ENCODE peak calls at places on chromosomes 16 and 17, in eight cellular contexts. J is upper lobe of right lung, S is uterus, M is breast epithelium, X is ovary, W is IMR-90, V is left ventricle myocardium inferior, E is cardiac muscle cell. R is an unnamed sample.

GRCh38 chr16:10231563-10231962 is 49.3 kb upstream of the GRIN2A start:
- DNase-seq in J (no peak), V (no peak), E (no peak), W (no peak), X (no peak), S (no peak), M (no peak), R (no peak)

GRCh38 chr17:51627776-51628175 is 367.4 kb downstream of the UTP18 start:
- DNase-seq in S (no peak), V (no peak), E (no peak), M (no peak), J (no peak), X (no peak), W (no peak), R (no peak)

GRCh38 chr16:53931946-53932345 is 228.0 kb downstream of the FTO start:
- DNase-seq in X (no peak), W (no peak), V (no peak), M (no peak), S (no peak), E (no peak), J (no peak), R (no peak)

GRCh38 chr17:82289822-82290541 is 16.5 kb upstream of the CSNK1D start:
- DNase-seq in J (peak; percentile 55), X (no peak), S (no peak), W (no peak), E (no peak), V (no peak), M (no peak), R (no peak)

GRCh38 chr17:13865650-13866049 is 203.7 kb upstream of the COX10 start:
- DNase-seq in E (no peak), J (no peak), M (no peak), S (no peak), W (no peak), V (no peak), X (no peak), R (no peak)

GRCh38 chr17:75970011-75970523 is 8.9 kb downstream of the ACOX1 start:
- DNase-seq in S (no peak), E (peak; percentile 41), V (no peak), J (no peak), W (peak; percentile 15), M (no peak), X (no peak), R (no peak)

GRCh38 chr16:30526823-30527634 is 663 bp upstream of the ZNF768 start:
- DNase-seq in E (peak; percentile 99), J (peak; percentile 99), X (peak; percentile 99), V (peak; percentile 99), M (peak; percentile 98), W (peak; percentile 96), S (peak; percentile 98), R (peak; percentile 99)

GRCh38 chr16:24771132-24771778 is 41.8 kb downstream of the TNRC6A start:
- DNase-seq in V (no peak), W (peak; percentile 75), S (no peak), E (peak; percentile 30), M (no peak), X (no peak), J (no peak), R (no peak)

GRCh38 chr17:68377771-68378201 is 79.5 kb downstream of the WIPI1 start:
- DNase-seq in E (no peak), S (no peak), J (no peak), M (no peak), W (no peak), X (no peak), V (no peak), R (no peak)

GRCh38 chr17:21392257-21392656 is 16.1 kb downstream of the KCNJ12 start:
- DNase-seq in X (no peak), J (no peak), S (no peak), W (no peak), E (no peak), V (no peak), M (no peak), R (no peak)

GRCh38 chr17:75319818-75320691 is 30.8 kb upstream of the SLC25A19 start:
- DNase-seq in E (peak; percentile 68), W (peak; percentile 76), S (no peak), J (no peak), X (no peak), V (no peak), M (no peak), R (no peak)

GRCh38 chr17:76727745-76728456 is 1.3 kb downstream of the METTL23 start:
- DNase-seq in W (no peak), J (no peak), M (no peak), S (no peak), E (peak; percentile 34), V (no peak), X (no peak), R (no peak)

GRCh38 chr17:46952115-46952514 is 26.9 kb downstream of the RPRML start:
- DNase-seq in J (no peak), E (no peak), V (no peak), M (no peak), S (no peak), X (no peak), W (no peak), R (no peak)

GRCh38 chr16:57187508-57187854 is 1.4 kb downstream of the RSPRY1 start:
- DNase-seq in J (no peak), X (no peak), M (no peak), E (peak; percentile 22), S (no peak), W (no peak), V (no peak), R (no peak)

GRCh38 chr17:73267648-73268537 is 6.2 kb upstream of the CPSF4L start:
- DNase-seq in J (no peak), V (no peak), E (no peak), W (no peak), X (no peak), S (no peak), M (no peak), R (no peak)

GRCh38 chr17:48259710-48260291 is 152.2 kb downstream of the SNX11 start:
- DNase-seq in X (no peak), V (no peak), S (no peak), J (no peak), W (peak; percentile 45), E (peak; percentile 54), M (no peak), R (no peak)
- TF ChIP-seq CTCF in X (no peak), V (peak; percentile 65), S (peak; percentile 22), J (peak; percentile 42), W (peak; percentile 41), E (peak; percentile 63), M (peak; percentile 15), R (peak; percentile 65)

GRCh38 chr17:351875-352420 is 659 bp downstream of the RPH3AL start:
- DNase-seq in V (no peak), E (no peak), W (no peak), X (no peak), J (no peak), M (no peak), S (no peak), R (no peak)

GRCh38 chr17:351436-351713 is 1.2 kb downstream of the RPH3AL start:
- DNase-seq in M (no peak), E (no peak), J (no peak), W (no peak), X (no peak), V (no peak), S (no peak), R (no peak)

GRCh38 chr17:353838-354234 is 1.2 kb upstream of the RPH3AL start:
- DNase-seq in J (peak; percentile 40), V (no peak), W (no peak), X (no peak), E (no peak), M (no peak), S (no peak), R (no peak)

GRCh38 chr17:353213-353837 is 718 bp upstream of the RPH3AL start:
- DNase-seq in M (no peak), X (no peak), E (no peak), W (no peak), V (no peak), S (no peak), J (no peak), R (no peak)

DNA sequence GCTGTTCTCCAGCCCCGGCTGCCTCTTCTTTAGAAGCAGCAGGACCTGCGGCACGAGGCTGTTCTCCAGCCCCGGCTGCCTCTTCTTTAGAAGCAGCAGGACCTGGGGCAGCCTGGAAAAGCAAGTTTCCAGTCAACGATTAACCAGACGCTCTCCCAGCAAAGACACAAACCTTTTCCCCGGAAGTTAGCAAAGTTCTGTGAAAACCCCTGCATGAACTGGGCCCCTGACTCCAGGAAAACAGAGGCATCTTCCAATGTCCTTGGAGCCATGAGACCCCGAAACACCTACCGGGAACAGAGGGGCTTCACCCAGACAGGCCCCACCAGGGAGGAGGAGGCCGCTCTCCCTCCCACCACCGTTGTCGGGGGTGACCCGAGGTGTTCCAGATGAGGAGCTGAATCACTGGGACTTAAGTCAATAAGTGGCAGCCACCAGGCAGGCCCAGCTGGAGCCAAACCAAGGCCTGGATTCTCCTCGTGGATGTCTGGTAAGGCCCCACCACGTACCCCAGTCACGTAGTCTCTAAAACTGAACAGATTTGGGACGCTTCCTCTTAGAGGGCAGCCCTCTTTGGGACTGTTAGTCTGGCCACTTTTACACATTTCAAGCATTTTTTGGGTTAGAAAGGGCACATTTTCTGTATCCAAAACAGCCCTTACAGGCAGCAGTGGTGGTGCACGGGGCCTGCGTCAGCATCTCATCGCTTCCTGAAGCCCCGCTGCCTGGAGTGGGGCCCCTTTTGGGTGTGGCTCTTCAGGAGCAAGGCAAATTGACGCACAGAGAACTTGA is at the start of gene RPH3AL:
- DNase-seq in V (no peak), M (peak; percentile 30), J (peak; percentile 89), X (no peak), S (no peak), W (no peak), E (peak; percentile 48), R (peak; percentile 25)
- H3K27me3 ChIP-seq in V (no peaks in the 10 kb centered on the region), M (no peaks in the 10 kb centered on the region), J (no peaks in the 10 kb centered on the region), X (no peaks in the 10 kb centered on the region), S (no peaks in the 10 kb centered on the region), W (no peaks in the 10 kb centered on the region), E (no peaks in the 10 kb centered on the region), R (no peaks in the 10 kb centered on the region)

DNA sequence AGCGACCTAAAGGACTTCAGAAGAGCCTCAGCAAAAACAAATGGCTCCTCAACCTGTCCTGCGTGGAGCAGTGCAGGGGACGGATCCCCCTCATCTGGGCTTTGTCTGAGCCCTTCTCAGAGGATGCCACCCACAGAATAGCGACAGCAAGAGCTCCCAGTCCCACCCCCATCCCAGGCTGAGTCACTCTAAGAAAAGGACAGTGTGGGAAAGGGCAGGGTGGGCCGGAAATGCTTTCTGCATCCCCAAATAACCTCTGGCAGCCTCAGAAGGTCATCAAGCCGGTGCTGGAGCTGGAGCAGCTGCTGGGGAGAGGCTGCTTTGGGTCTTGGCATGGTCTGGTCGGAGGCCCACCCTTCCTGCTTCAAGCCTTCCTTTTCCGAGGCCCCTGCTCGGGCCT is 8.9 kb downstream of the SLC12A4 start:
- DNase-seq in W (peak; percentile 55), M (no peak), X (peak; percentile 66), J (no peak), E (peak; percentile 53), V (peak; percentile 84), S (no peak), R (no peak)
- H3K4me1 ChIP-seq in W (peaks cover 32% of the 10 kb centered on the region), M (peaks cover 26% of the 10 kb centered on the region), X (peaks cover 9% of the 10 kb centered on the region), J (peaks cover 58% of the 10 kb centered on the region), E (no peaks in the 10 kb centered on the region), V (peaks cover 78% of the 10 kb centered on the region), S (peaks cover 19% of the 10 kb centered on the region), R (peaks cover 10% of the 10 kb centered on the region)

DNA sequence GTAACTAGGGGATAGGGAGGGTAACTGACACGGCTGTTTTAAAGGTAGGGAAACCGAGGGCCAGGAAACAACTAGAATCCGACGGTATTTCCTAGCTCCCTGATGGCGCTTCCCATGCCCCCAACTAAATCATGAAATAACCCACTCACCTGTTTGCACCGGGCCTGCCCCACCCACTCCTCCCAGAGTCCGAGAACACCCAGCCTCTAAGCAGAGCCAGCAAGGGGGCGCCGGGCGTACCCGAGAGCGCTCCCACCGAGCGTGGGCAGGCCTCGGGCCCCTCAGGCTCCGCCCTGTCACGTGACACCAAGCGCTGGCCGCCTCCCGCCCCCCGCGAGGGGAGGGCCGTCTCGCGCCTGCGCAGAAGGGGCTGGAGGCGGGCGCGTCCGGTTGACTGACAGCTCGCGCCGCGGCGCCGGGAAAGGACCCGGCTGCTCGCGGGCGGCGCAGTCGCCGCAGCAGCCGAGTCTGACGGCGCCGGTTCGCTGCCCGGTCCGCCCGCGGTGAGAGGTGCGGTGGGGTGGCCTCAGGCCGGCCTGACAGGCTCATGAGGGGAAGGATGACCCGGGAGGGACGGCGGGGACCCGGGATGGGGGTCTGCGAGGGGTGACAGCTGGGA is at the start of gene KIAA0513:
- DNase-seq in E (peak; percentile 96), M (peak; percentile 85), J (peak; percentile 97), S (peak; percentile 91), W (peak; percentile 90), V (peak; percentile 93), X (peak; percentile 97), R (peak; percentile 97)
- TF ChIP-seq CTCF in E (peak; percentile 17), M (no peak), J (no peak), S (peak; percentile 30), W (peak; percentile 39), V (peak; percentile 29), X (no peak), R (peak; percentile 31)

R was measured in BE2C.